ENCODE peak calls at places on chromosomes 5 and 9, in nine cellular contexts. One of them, this sample, is unnamed.

GRCh38 chr5:1374680-1375055 is 29.8 kb upstream of the CLPTM1L start:
- DNase-seq in thoracic aorta: no peak
- DNase-seq in left ventricle myocardium inferior: no peak
- DNase-seq in A549: no peak
- DNase-seq in MM.1S: no peak
- DNase-seq in mammary epithelial cell: no peak
- DNase-seq in tibial nerve: no peak
- DNase-seq in AG04450: no peak
- DNase-seq in upper lobe of right lung: no peak
- DNase-seq in this sample: no peak

GRCh38 chr5:158261669-158262367 is 402.9 kb upstream of the CLINT1 start:
- DNase-seq in thoracic aorta: no peak
- DNase-seq in left ventricle myocardium inferior: no peak
- DNase-seq in A549: no peak
- DNase-seq in MM.1S: no peak
- DNase-seq in mammary epithelial cell: peak
- DNase-seq in tibial nerve: no peak
- DNase-seq in AG04450: no peak
- DNase-seq in upper lobe of right lung: no peak
- DNase-seq in this sample: no peak

GRCh38 chr5:148909001-148909400 is 82.6 kb downstream of the ADRB2 start:
- DNase-seq in thoracic aorta: no peak
- DNase-seq in left ventricle myocardium inferior: no peak
- DNase-seq in A549: no peak
- DNase-seq in MM.1S: no peak
- DNase-seq in mammary epithelial cell: no peak
- DNase-seq in tibial nerve: no peak
- DNase-seq in AG04450: peak
- DNase-seq in upper lobe of right lung: no peak
- DNase-seq in this sample: no peak

GRCh38 chr5:150253416-150254208 is 36.0 kb downstream of the CAMK2A start:
- DNase-seq in thoracic aorta: no peak
- DNase-seq in left ventricle myocardium inferior: no peak
- DNase-seq in A549: no peak
- DNase-seq in MM.1S: no peak
- DNase-seq in mammary epithelial cell: no peak
- DNase-seq in tibial nerve: no peak
- DNase-seq in AG04450: no peak
- DNase-seq in upper lobe of right lung: no peak
- DNase-seq in this sample: no peak

GRCh38 chr5:42948961-42949347 is 91.2 kb downstream of the ANXA2R start:
- DNase-seq in thoracic aorta: no peak
- DNase-seq in left ventricle myocardium inferior: no peak
- DNase-seq in A549: no peak
- DNase-seq in MM.1S: no peak
- DNase-seq in mammary epithelial cell: no peak
- DNase-seq in tibial nerve: no peak
- DNase-seq in AG04450: no peak
- DNase-seq in upper lobe of right lung: no peak
- DNase-seq in this sample: no peak

GRCh38 chr9:28735943-28736342 is 1162.7 kb upstream of the C9orf72 start:
- DNase-seq in thoracic aorta: no peak
- DNase-seq in left ventricle myocardium inferior: no peak
- DNase-seq in A549: no peak
- DNase-seq in MM.1S: no peak
- DNase-seq in mammary epithelial cell: peak
- DNase-seq in tibial nerve: no peak
- DNase-seq in AG04450: no peak
- DNase-seq in upper lobe of right lung: no peak
- DNase-seq in this sample: no peak

GRCh38 chr5:176560364-176560763 is 11.2 kb downstream of the CDHR2 start:
- DNase-seq in thoracic aorta: no peak
- DNase-seq in left ventricle myocardium inferior: no peak
- DNase-seq in A549: no peak
- DNase-seq in MM.1S: no peak
- DNase-seq in mammary epithelial cell: no peak
- DNase-seq in tibial nerve: no peak
- DNase-seq in AG04450: no peak
- DNase-seq in upper lobe of right lung: no peak
- DNase-seq in this sample: no peak

GRCh38 chr9:104091028-104091590 is 3.0 kb upstream of the SMC2 start:
- DNase-seq in thoracic aorta: no peak
- DNase-seq in left ventricle myocardium inferior: no peak
- DNase-seq in A549: no peak
- DNase-seq in MM.1S: no peak
- DNase-seq in mammary epithelial cell: no peak
- DNase-seq in tibial nerve: no peak
- DNase-seq in AG04450: no peak
- DNase-seq in upper lobe of right lung: no peak
- DNase-seq in this sample: no peak

GRCh38 chr9:122468735-122469134 is 9.0 kb downstream of the OR1J1 start:
- DNase-seq in thoracic aorta: no peak
- DNase-seq in left ventricle myocardium inferior: no peak
- DNase-seq in A549: no peak
- DNase-seq in MM.1S: no peak
- DNase-seq in mammary epithelial cell: no peak
- DNase-seq in tibial nerve: no peak
- DNase-seq in AG04450: peak
- DNase-seq in upper lobe of right lung: no peak
- DNase-seq in this sample: no peak

GRCh38 chr5:56910123-56910951 is 941 bp downstream of the SETD9 start:
- DNase-seq in thoracic aorta: peak
- DNase-seq in left ventricle myocardium inferior: peak
- DNase-seq in A549: no peak
- DNase-seq in MM.1S: no peak
- DNase-seq in mammary epithelial cell: no peak
- DNase-seq in tibial nerve: no peak
- DNase-seq in AG04450: peak
- DNase-seq in upper lobe of right lung: peak
- DNase-seq in this sample: peak

GRCh38 chr5:105593011-105593760 is 2030.6 kb upstream of the NUDT12 start:
- DNase-seq in thoracic aorta: no peak
- DNase-seq in left ventricle myocardium inferior: no peak
- DNase-seq in A549: no peak
- DNase-seq in MM.1S: no peak
- DNase-seq in mammary epithelial cell: no peak
- DNase-seq in tibial nerve: no peak
- DNase-seq in AG04450: no peak
- DNase-seq in upper lobe of right lung: no peak
- DNase-seq in this sample: no peak

GRCh38 chr5:132662925-132663770 is 5.2 kb downstream of the IL13 start:
- DNase-seq in thoracic aorta: no peak
- DNase-seq in left ventricle myocardium inferior: no peak
- DNase-seq in A549: peak
- DNase-seq in MM.1S: no peak
- DNase-seq in mammary epithelial cell: no peak
- DNase-seq in tibial nerve: no peak
- DNase-seq in AG04450: no peak
- DNase-seq in upper lobe of right lung: no peak
- DNase-seq in this sample: no peak

GRCh38 chr9:106622148-106622547 is 240.8 kb upstream of the ZNF462 start:
- DNase-seq in thoracic aorta: no peak
- DNase-seq in left ventricle myocardium inferior: no peak
- DNase-seq in A549: no peak
- DNase-seq in MM.1S: no peak
- DNase-seq in mammary epithelial cell: no peak
- DNase-seq in tibial nerve: no peak
- DNase-seq in AG04450: no peak
- DNase-seq in upper lobe of right lung: no peak
- DNase-seq in this sample: no peak

GRCh38 chr5:157312492-157312891 is 46.6 kb downstream of the CYFIP2 start:
- DNase-seq in thoracic aorta: no peak
- DNase-seq in left ventricle myocardium inferior: no peak
- DNase-seq in A549: peak
- DNase-seq in MM.1S: peak
- DNase-seq in mammary epithelial cell: peak
- DNase-seq in tibial nerve: no peak
- DNase-seq in AG04450: no peak
- DNase-seq in upper lobe of right lung: no peak
- DNase-seq in this sample: no peak

GRCh38 chr9:29656641-29657406 is 2083.5 kb upstream of the C9orf72 start:
- DNase-seq in thoracic aorta: no peak
- DNase-seq in left ventricle myocardium inferior: no peak
- DNase-seq in A549: no peak
- DNase-seq in MM.1S: no peak
- DNase-seq in mammary epithelial cell: no peak
- DNase-seq in tibial nerve: no peak
- DNase-seq in AG04450: no peak
- DNase-seq in upper lobe of right lung: no peak
- DNase-seq in this sample: no peak

GRCh38 chr5:142184939-142185526 is 76.5 kb downstream of the NDFIP1 start:
- DNase-seq in thoracic aorta: no peak
- DNase-seq in left ventricle myocardium inferior: no peak
- DNase-seq in A549: no peak
- DNase-seq in MM.1S: no peak
- DNase-seq in mammary epithelial cell: no peak
- DNase-seq in tibial nerve: no peak
- DNase-seq in AG04450: no peak
- DNase-seq in upper lobe of right lung: no peak
- DNase-seq in this sample: no peak

GRCh38 chr9:127086771-127087170 is 35.7 kb downstream of the ANGPTL2 start:
- DNase-seq in thoracic aorta: no peak
- DNase-seq in left ventricle myocardium inferior: no peak
- DNase-seq in A549: no peak
- DNase-seq in MM.1S: no peak
- DNase-seq in mammary epithelial cell: no peak
- DNase-seq in tibial nerve: no peak
- DNase-seq in AG04450: no peak
- DNase-seq in upper lobe of right lung: no peak
- DNase-seq in this sample: peak

GRCh38 chr5:170474489-170475266 is 29.1 kb upstream of the KCNIP1 start:
- DNase-seq in thoracic aorta: no peak
- DNase-seq in left ventricle myocardium inferior: no peak
- DNase-seq in A549: no peak
- DNase-seq in MM.1S: no peak
- DNase-seq in mammary epithelial cell: no peak
- DNase-seq in tibial nerve: no peak
- DNase-seq in AG04450: no peak
- DNase-seq in upper lobe of right lung: no peak
- DNase-seq in this sample: no peak

GRCh38 chr5:175534070-175534932 is 55.9 kb downstream of the SFXN1 start:
- DNase-seq in thoracic aorta: peak
- DNase-seq in left ventricle myocardium inferior: peak
- DNase-seq in A549: peak
- DNase-seq in MM.1S: peak
- DNase-seq in mammary epithelial cell: peak
- DNase-seq in tibial nerve: peak
- DNase-seq in AG04450: peak
- DNase-seq in upper lobe of right lung: peak
- DNase-seq in this sample: peak
- H3K4me3 ChIP-seq in thoracic aorta: peak
- H3K4me3 ChIP-seq in left ventricle myocardium inferior: peak
- H3K4me3 ChIP-seq in A549: no peak
- H3K4me3 ChIP-seq in MM.1S: peak
- H3K4me3 ChIP-seq in mammary epithelial cell: no peak
- H3K4me3 ChIP-seq in tibial nerve: no peak
- H3K4me3 ChIP-seq in AG04450: peak
- H3K4me3 ChIP-seq in upper lobe of right lung: no peak
- H3K4me3 ChIP-seq in this sample: no peak

GRCh38 chr5:58404734-58405133 is 55.2 kb downstream of the PLK2 start:
- DNase-seq in thoracic aorta: no peak
- DNase-seq in left ventricle myocardium inferior: no peak
- DNase-seq in A549: no peak
- DNase-seq in MM.1S: no peak
- DNase-seq in mammary epithelial cell: peak
- DNase-seq in tibial nerve: no peak
- DNase-seq in AG04450: no peak
- DNase-seq in upper lobe of right lung: no peak
- DNase-seq in this sample: no peak

GRCh38 chr5:58403822-58404433 is 56.0 kb downstream of the PLK2 start:
- DNase-seq in thoracic aorta: no peak
- DNase-seq in left ventricle myocardium inferior: no peak
- DNase-seq in A549: no peak
- DNase-seq in MM.1S: no peak
- DNase-seq in mammary epithelial cell: peak
- DNase-seq in tibial nerve: no peak
- DNase-seq in AG04450: no peak
- DNase-seq in upper lobe of right lung: no peak
- DNase-seq in this sample: no peak

GRCh38 chr5:58405175-58405574 is 54.7 kb downstream of the PLK2 start:
- DNase-seq in thoracic aorta: no peak
- DNase-seq in left ventricle myocardium inferior: no peak
- DNase-seq in A549: no peak
- DNase-seq in MM.1S: no peak
- DNase-seq in mammary epithelial cell: peak
- DNase-seq in tibial nerve: no peak
- DNase-seq in AG04450: no peak
- DNase-seq in upper lobe of right lung: no peak
- DNase-seq in this sample: no peak

GRCh38 chr5:58407042-58407709 is 52.7 kb downstream of the PLK2 start:
- DNase-seq in thoracic aorta: no peak
- DNase-seq in left ventricle myocardium inferior: no peak
- DNase-seq in A549: peak
- DNase-seq in MM.1S: no peak
- DNase-seq in mammary epithelial cell: peak
- DNase-seq in tibial nerve: no peak
- DNase-seq in AG04450: peak
- DNase-seq in upper lobe of right lung: no peak
- DNase-seq in this sample: no peak

DNA sequence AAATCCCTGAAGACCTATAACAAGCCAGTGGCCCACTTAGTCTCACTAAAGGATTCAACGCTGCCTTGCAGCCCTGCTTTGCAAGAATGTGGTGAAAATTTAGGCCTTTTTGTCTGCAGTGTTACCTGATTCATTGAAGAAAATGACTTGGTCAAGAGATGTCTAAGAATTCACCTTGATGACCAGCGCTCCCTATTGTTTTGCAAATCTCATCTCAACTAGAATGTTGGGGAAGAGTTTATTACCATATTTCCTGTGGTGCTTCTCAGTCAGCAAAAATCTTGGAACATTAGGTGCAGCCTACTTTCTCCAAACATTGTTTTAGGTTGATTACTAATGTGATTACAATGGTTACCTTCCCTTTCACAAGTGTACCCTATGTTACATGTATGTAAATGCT is 53.5 kb downstream of the PLK2 start:
- DNase-seq in thoracic aorta: no peak
- DNase-seq in left ventricle myocardium inferior: no peak
- DNase-seq in A549: no peak
- DNase-seq in MM.1S: no peak
- DNase-seq in mammary epithelial cell: no peak
- DNase-seq in tibial nerve: no peak
- DNase-seq in AG04450: no peak
- DNase-seq in upper lobe of right lung: no peak
- DNase-seq in this sample: no peak
- H3K27ac ChIP-seq in thoracic aorta: no peak
- H3K27ac ChIP-seq in left ventricle myocardium inferior: no peak
- H3K27ac ChIP-seq in A549: peak
- H3K27ac ChIP-seq in MM.1S: no peak
- H3K27ac ChIP-seq in mammary epithelial cell: peak
- H3K27ac ChIP-seq in tibial nerve: no peak
- H3K27ac ChIP-seq in AG04450: no peak
- H3K27ac ChIP-seq in upper lobe of right lung: no peak
- H3K27ac ChIP-seq in this sample: no peak

GRCh38 chr5:88829773-88830172 is 53.2 kb downstream of the MEF2C start:
- DNase-seq in thoracic aorta: no peak
- DNase-seq in left ventricle myocardium inferior: no peak
- DNase-seq in A549: no peak
- DNase-seq in MM.1S: peak
- DNase-seq in mammary epithelial cell: no peak
- DNase-seq in tibial nerve: no peak
- DNase-seq in AG04450: no peak
- DNase-seq in upper lobe of right lung: no peak
- DNase-seq in this sample: no peak
- H3K4me3 ChIP-seq in thoracic aorta: peak
- H3K4me3 ChIP-seq in left ventricle myocardium inferior: peak
- H3K4me3 ChIP-seq in A549: no peak
- H3K4me3 ChIP-seq in MM.1S: peak
- H3K4me3 ChIP-seq in mammary epithelial cell: no peak
- H3K4me3 ChIP-seq in tibial nerve: no peak
- H3K4me3 ChIP-seq in AG04450: no peak
- H3K4me3 ChIP-seq in upper lobe of right lung: no peak
- H3K4me3 ChIP-seq in this sample: no peak

GRCh38 chr5:173644700-173645436 is 28.4 kb upstream of the BOD1 start:
- DNase-seq in thoracic aorta: no peak
- DNase-seq in left ventricle myocardium inferior: no peak
- DNase-seq in A549: no peak
- DNase-seq in MM.1S: no peak
- DNase-seq in mammary epithelial cell: no peak
- DNase-seq in tibial nerve: no peak
- DNase-seq in AG04450: no peak
- DNase-seq in upper lobe of right lung: no peak
- DNase-seq in this sample: no peak
- H3K27ac ChIP-seq in thoracic aorta: no peak
- H3K27ac ChIP-seq in left ventricle myocardium inferior: no peak
- H3K27ac ChIP-seq in A549: peak
- H3K27ac ChIP-seq in MM.1S: no peak
- H3K27ac ChIP-seq in mammary epithelial cell: no peak
- H3K27ac ChIP-seq in tibial nerve: peak
- H3K27ac ChIP-seq in AG04450: no peak
- H3K27ac ChIP-seq in upper lobe of right lung: no peak
- H3K27ac ChIP-seq in this sample: no peak

This sample was measured in sigmoid colon.